ENCODE peak calls at places on chromosomes 4 and X, in five cellular contexts. One of them, this sample, is unnamed.

GRCh38 chrX:139936259-139936658 is 3.4 kb upstream of the ATP11C start:
- DNase-seq in ELR: no peak
- DNase-seq in T follicular helper cell: no peak
- DNase-seq in brain microvascular endothelial cell: no peak
- DNase-seq in nephron progenitor cell: no peak
- DNase-seq in this sample: no peak

GRCh38 chr4:138890921-138891570 is 124.5 kb upstream of the NOCT start:
- DNase-seq in nephron progenitor cell: no peak
- DNase-seq in ELR: no peak
- DNase-seq in brain microvascular endothelial cell: no peak
- DNase-seq in T follicular helper cell: no peak
- DNase-seq in this sample: no peak

GRCh38 chr4:176920694-176921093 is 128.0 kb upstream of the VEGFC start:
- DNase-seq in brain microvascular endothelial cell: peak; percentile 50
- DNase-seq in T follicular helper cell: no peak
- DNase-seq in ELR: peak; percentile 87
- DNase-seq in nephron progenitor cell: no peak
- DNase-seq in this sample: peak; percentile 23

GRCh38 chrX:19849433-19850190 is 37.8 kb downstream of the SH3KBP1 start:
- DNase-seq in ELR: no peak
- DNase-seq in T follicular helper cell: no peak
- DNase-seq in nephron progenitor cell: no peak
- DNase-seq in brain microvascular endothelial cell: no peak
- DNase-seq in this sample: no peak

GRCh38 chr4:52915730-52916129 is 53.6 kb downstream of the RASL11B start:
- DNase-seq in ELR: no peak
- DNase-seq in T follicular helper cell: no peak
- DNase-seq in nephron progenitor cell: no peak
- DNase-seq in brain microvascular endothelial cell: no peak
- DNase-seq in this sample: no peak

GRCh38 chr4:48787031-48787430 is 7.0 kb upstream of the FRYL start:
- DNase-seq in T follicular helper cell: no peak
- DNase-seq in nephron progenitor cell: no peak
- DNase-seq in ELR: no peak
- DNase-seq in brain microvascular endothelial cell: no peak
- DNase-seq in this sample: no peak

GRCh38 chr4:7462509-7462971 is 27.8 kb upstream of the PSAPL1 start:
- DNase-seq in nephron progenitor cell: no peak
- DNase-seq in brain microvascular endothelial cell: no peak
- DNase-seq in ELR: peak; percentile 28
- DNase-seq in T follicular helper cell: no peak
- DNase-seq in this sample: no peak

GRCh38 chr4:140243345-140243753 is 89.4 kb upstream of the MAML3 start:
- DNase-seq in T follicular helper cell: no peak
- DNase-seq in nephron progenitor cell: peak; percentile 48
- DNase-seq in brain microvascular endothelial cell: no peak
- DNase-seq in ELR: no peak
- DNase-seq in this sample: no peak

GRCh38 chr4:38667005-38667771 is 3.2 kb downstream of the KLF3 start:
- DNase-seq in brain microvascular endothelial cell: peak; percentile 98
- DNase-seq in T follicular helper cell: peak; percentile 67
- DNase-seq in nephron progenitor cell: peak; percentile 53
- DNase-seq in ELR: peak; percentile 97
- DNase-seq in this sample: peak; percentile 94

GRCh38 chr4:151434183-151434860 is 25.3 kb downstream of the FHIP1A start:
- DNase-seq in nephron progenitor cell: no peak
- DNase-seq in brain microvascular endothelial cell: no peak
- DNase-seq in ELR: peak; percentile 57
- DNase-seq in T follicular helper cell: no peak
- DNase-seq in this sample: peak; percentile 31

GRCh38 chr4:74418063-74418670 is 26.8 kb upstream of the AREG start:
- DNase-seq in nephron progenitor cell: no peak
- DNase-seq in brain microvascular endothelial cell: peak; percentile 91
- DNase-seq in ELR: peak; percentile 92
- DNase-seq in T follicular helper cell: no peak
- DNase-seq in this sample: peak; percentile 65

GRCh38 chr4:48858130-48858529 is 27.2 kb downstream of the OCIAD1 start:
- DNase-seq in nephron progenitor cell: no peak
- DNase-seq in brain microvascular endothelial cell: peak; percentile 27
- DNase-seq in ELR: peak; percentile 11
- DNase-seq in T follicular helper cell: no peak
- DNase-seq in this sample: no peak

GRCh38 chr4:119932277-119932676 is 134.4 kb downstream of the MAD2L1 start:
- DNase-seq in brain microvascular endothelial cell: no peak
- DNase-seq in T follicular helper cell: no peak
- DNase-seq in ELR: no peak
- DNase-seq in nephron progenitor cell: no peak
- DNase-seq in this sample: no peak

GRCh38 chrX:17242470-17242869 is 132.5 kb upstream of the NHS start:
- DNase-seq in brain microvascular endothelial cell: peak; percentile 50
- DNase-seq in nephron progenitor cell: peak; percentile 60
- DNase-seq in ELR: peak; percentile 56
- DNase-seq in T follicular helper cell: peak; percentile 1
- DNase-seq in this sample: peak; percentile 7

GRCh38 chr4:5912614-5913019 is 19.7 kb upstream of the CRMP1 start:
- DNase-seq in brain microvascular endothelial cell: no peak
- DNase-seq in ELR: no peak
- DNase-seq in nephron progenitor cell: no peak
- DNase-seq in T follicular helper cell: no peak
- DNase-seq in this sample: no peak

GRCh38 chr4:40337523-40337922 is 2.4 kb downstream of the CHRNA9 start:
- DNase-seq in brain microvascular endothelial cell: no peak
- DNase-seq in ELR: no peak
- DNase-seq in nephron progenitor cell: no peak
- DNase-seq in T follicular helper cell: no peak
- DNase-seq in this sample: no peak

GRCh38 chr4:152998861-152999260 is 62.7 kb downstream of the FHDC1 start:
- DNase-seq in ELR: no peak
- DNase-seq in nephron progenitor cell: no peak
- DNase-seq in brain microvascular endothelial cell: no peak
- DNase-seq in T follicular helper cell: no peak
- DNase-seq in this sample: no peak

GRCh38 chr4:174358823-174359222 is 75.1 kb downstream of the CEP44 start:
- DNase-seq in brain microvascular endothelial cell: peak; percentile 62
- DNase-seq in ELR: peak; percentile 86
- DNase-seq in T follicular helper cell: no peak
- DNase-seq in nephron progenitor cell: no peak
- DNase-seq in this sample: peak; percentile 61

GRCh38 chr4:188372051-188372450 is 232.8 kb downstream of the TRIML1 start:
- DNase-seq in brain microvascular endothelial cell: no peak
- DNase-seq in ELR: peak; percentile 66
- DNase-seq in T follicular helper cell: no peak
- DNase-seq in nephron progenitor cell: no peak
- DNase-seq in this sample: no peak

GRCh38 chr4:18025263-18025662 is 3.7 kb upstream of the LCORL start:
- DNase-seq in brain microvascular endothelial cell: no peak
- DNase-seq in nephron progenitor cell: no peak
- DNase-seq in T follicular helper cell: no peak
- DNase-seq in ELR: no peak
- DNase-seq in this sample: no peak

GRCh38 chr4:67550491-67551256 is 5.4 kb upstream of the CENPC start:
- DNase-seq in ELR: no peak
- DNase-seq in brain microvascular endothelial cell: no peak
- DNase-seq in nephron progenitor cell: no peak
- DNase-seq in T follicular helper cell: no peak
- DNase-seq in this sample: no peak

GRCh38 chrX:134669378-134670098 is 11.3 kb upstream of the PLAC1 start:
- DNase-seq in ELR: peak; percentile 94
- DNase-seq in nephron progenitor cell: no peak
- DNase-seq in T follicular helper cell: no peak
- DNase-seq in brain microvascular endothelial cell: peak; percentile 85
- DNase-seq in this sample: peak; percentile 83

GRCh38 chr4:1409079-1409805 is 3.0 kb upstream of the NKX1-1 start:
- DNase-seq in nephron progenitor cell: no peak
- DNase-seq in T follicular helper cell: no peak
- DNase-seq in ELR: no peak
- DNase-seq in brain microvascular endothelial cell: no peak
- DNase-seq in this sample: no peak

GRCh38 chr4:176538217-176538925 is 218.6 kb downstream of the SPCS3 start:
- DNase-seq in T follicular helper cell: no peak
- DNase-seq in nephron progenitor cell: no peak
- DNase-seq in brain microvascular endothelial cell: peak; percentile 96
- DNase-seq in ELR: peak; percentile 93
- DNase-seq in this sample: peak; percentile 84

GRCh38 chrX:100407784-100408642 is 2.1 kb downstream of the PCDH19 start:
- DNase-seq in T follicular helper cell: no peak
- DNase-seq in brain microvascular endothelial cell: no peak
- DNase-seq in nephron progenitor cell: peak; percentile 42
- DNase-seq in ELR: no peak
- DNase-seq in this sample: no peak

GRCh38 chr4:169958629-169959028 is 67.6 kb downstream of the MFAP3L start:
- DNase-seq in brain microvascular endothelial cell: no peak
- DNase-seq in ELR: no peak
- DNase-seq in T follicular helper cell: no peak
- DNase-seq in nephron progenitor cell: no peak
- DNase-seq in this sample: no peak

GRCh38 chr4:86818845-86819244 is 30.3 kb downstream of the SLC10A6 start:
- DNase-seq in nephron progenitor cell: no peak
- DNase-seq in brain microvascular endothelial cell: no peak
- DNase-seq in T follicular helper cell: no peak
- DNase-seq in ELR: no peak
- DNase-seq in this sample: no peak

GRCh38 chr4:3026531-3026930 is 47.8 kb downstream of the HTT-AS start:
- DNase-seq in T follicular helper cell: no peak
- DNase-seq in ELR: no peak
- DNase-seq in brain microvascular endothelial cell: no peak
- DNase-seq in nephron progenitor cell: no peak
- DNase-seq in this sample: no peak

GRCh38 chr4:113467581-113467980 is 294.0 kb downstream of the CAMK2D start:
- DNase-seq in nephron progenitor cell: no peak
- DNase-seq in T follicular helper cell: no peak
- DNase-seq in ELR: peak; percentile 83
- DNase-seq in brain microvascular endothelial cell: peak; percentile 53
- DNase-seq in this sample: peak; percentile 42

GRCh38 chrX:115268421-115268820 is 21.1 kb upstream of the LUZP4 start:
- DNase-seq in brain microvascular endothelial cell: no peak
- DNase-seq in ELR: peak; percentile 32
- DNase-seq in nephron progenitor cell: no peak
- DNase-seq in T follicular helper cell: no peak
- DNase-seq in this sample: no peak

GRCh38 chr4:70591955-70592582 is at the start of gene AMBN:
- DNase-seq in ELR: no peak
- DNase-seq in T follicular helper cell: no peak
- DNase-seq in nephron progenitor cell: no peak
- DNase-seq in brain microvascular endothelial cell: no peak
- DNase-seq in this sample: no peak

GRCh38 chr4:7598939-7599790 is 164.4 kb upstream of the PSAPL1 start:
- DNase-seq in ELR: no peak
- DNase-seq in brain microvascular endothelial cell: no peak
- DNase-seq in T follicular helper cell: no peak
- DNase-seq in nephron progenitor cell: no peak
- DNase-seq in this sample: no peak

GRCh38 chr4:112523764-112524505 is 8.0 kb upstream of the NEUROG2 start:
- DNase-seq in T follicular helper cell: peak; percentile 55
- DNase-seq in nephron progenitor cell: peak; percentile 86
- DNase-seq in brain microvascular endothelial cell: no peak
- DNase-seq in ELR: peak; percentile 58
- DNase-seq in this sample: no peak

GRCh38 chr4:56414135-56414675 is 21.2 kb downstream of the PPAT start:
- DNase-seq in ELR: no peak
- DNase-seq in nephron progenitor cell: no peak
- DNase-seq in T follicular helper cell: no peak
- DNase-seq in brain microvascular endothelial cell: no peak
- DNase-seq in this sample: no peak

GRCh38 chr4:71785957-71786356 is 2.1 kb upstream of the GC start:
- DNase-seq in ELR: no peak
- DNase-seq in nephron progenitor cell: no peak
- DNase-seq in brain microvascular endothelial cell: no peak
- DNase-seq in T follicular helper cell: no peak
- DNase-seq in this sample: no peak

GRCh38 chrX:135463937-135464336 is 42.2 kb downstream of the SMIM10L2A start:
- DNase-seq in nephron progenitor cell: no peak
- DNase-seq in ELR: peak; percentile 23
- DNase-seq in T follicular helper cell: no peak
- DNase-seq in brain microvascular endothelial cell: peak; percentile 1
- DNase-seq in this sample: no peak

GRCh38 chr4:94285666-94286065 is 57.0 kb downstream of the HPGDS start:
- DNase-seq in ELR: no peak
- DNase-seq in T follicular helper cell: no peak
- DNase-seq in nephron progenitor cell: no peak
- DNase-seq in brain microvascular endothelial cell: no peak
- DNase-seq in this sample: no peak

GRCh38 chrX:149721778-149722177 is 9.9 kb downstream of the MAGEA11 start:
- DNase-seq in nephron progenitor cell: no peak
- DNase-seq in ELR: no peak
- DNase-seq in T follicular helper cell: no peak
- DNase-seq in brain microvascular endothelial cell: no peak
- DNase-seq in this sample: no peak

GRCh38 chr4:69957209-69957608 is 8.3 kb downstream of the CSN2 start:
- DNase-seq in brain microvascular endothelial cell: no peak
- DNase-seq in nephron progenitor cell: no peak
- DNase-seq in T follicular helper cell: no peak
- DNase-seq in ELR: no peak
- DNase-seq in this sample: no peak

This sample was measured in RCC 7860.